ENCODE peak calls at places on chromosomes 1 and 21, in seven cellular contexts. G is tibial artery, O is SK-N-SH, I is colonic mucosa, M is left ventricle myocardium inferior, Q is suprapubic skin, A is Caco-2. S is an unnamed sample.
A peak's percentile ranks its signal among the peaks of the same experiment; 100 is the strongest.

GRCh38 chr21:37001446-37001845 is 5.1 kb upstream of the RIPPLY3 start:
- DNase-seq in I (no peak), A (no peak), M (no peak), G (no peak), Q (no peak), O (no peak), S (no peak)

GRCh38 chr1:237565236-237565635 is 325.5 kb downstream of the ZP4 start:
- DNase-seq in O (no peak), Q (no peak), I (no peak), M (no peak), A (no peak), G (no peak), S (no peak)

GRCh38 chr1:114536043-114536442 is 25.0 kb upstream of the TRIM33 start:
- DNase-seq in O (no peak), A (no peak), M (no peak), Q (no peak), G (no peak), I (no peak), S (no peak)

GRCh38 chr1:216119600-216119999 is 303.6 kb downstream of the USH2A start:
- DNase-seq in G (no peak), I (no peak), Q (no peak), M (no peak), A (peak; percentile 36), O (peak; percentile 11), S (no peak)

GRCh38 chr1:20480261-20481157 is 5.5 kb downstream of the CAMK2N1 start:
- DNase-seq in G (no peak), O (no peak), I (peak; percentile 64), Q (no peak), A (peak; percentile 86), M (no peak), S (no peak)

GRCh38 chr1:165938844-165939243 is 111.4 kb downstream of the UCK2 start:
- DNase-seq in Q (no peak), I (no peak), A (no peak), M (no peak), G (no peak), O (no peak), S (no peak)

GRCh38 chr1:206021008-206021795 is 2.5 kb downstream of the CTSE start:
- DNase-seq in G (no peak), O (no peak), I (no peak), M (no peak), A (no peak), Q (no peak), S (no peak)

GRCh38 chr1:176880954-176881595 is 283.4 kb downstream of the ASTN1 start:
- DNase-seq in I (peak; percentile 69), M (peak; percentile 61), Q (no peak), A (peak; percentile 75), G (peak; percentile 39), O (peak; percentile 75), S (no peak)

GRCh38 chr1:179337942-179338560 is 27.7 kb upstream of the AXDND1 start:
- DNase-seq in O (no peak), G (no peak), Q (no peak), I (no peak), A (no peak), M (no peak), S (no peak)

GRCh38 chr1:58858344-58858673 is 74.5 kb upstream of the JUN start:
- DNase-seq in G (no peak), I (no peak), M (no peak), Q (no peak), A (peak; percentile 30), O (no peak), S (no peak)

GRCh38 chr21:43209575-43210453 is 41.0 kb downstream of the CRYAA start:
- DNase-seq in O (peak; percentile 23), Q (peak; percentile 75), G (no peak), A (no peak), M (no peak), I (peak; percentile 12), S (no peak)

GRCh38 chr1:33820804-33821203 is 43.1 kb upstream of the HMGB4 start:
- DNase-seq in I (no peak), O (no peak), A (no peak), G (no peak), M (no peak), Q (no peak), S (no peak)

GRCh38 chr1:207578796-207579435 is 66.0 kb upstream of the CR1L start:
- DNase-seq in I (no peak), O (no peak), M (no peak), G (no peak), Q (no peak), A (no peak), S (no peak)

GRCh38 chr1:83845437-83846071 is 153.4 kb downstream of the TTLL7 start:
- DNase-seq in A (no peak), I (no peak), Q (no peak), O (no peak), M (no peak), G (no peak), S (no peak)

GRCh38 chr1:46413596-46413985 is 19.5 kb downstream of the FAAH start:
- DNase-seq in M (no peak), O (peak; percentile 57), A (peak; percentile 25), I (no peak), G (no peak), Q (no peak), S (no peak)

GRCh38 chr1:45015683-45016082 is 3.6 kb downstream of the UROD start:
- DNase-seq in O (no peak), G (no peak), I (no peak), A (no peak), Q (no peak), M (no peak), S (no peak)

GRCh38 chr1:237045278-237046016 is 3.5 kb downstream of the RYR2 start:
- DNase-seq in I (no peak), M (no peak), A (no peak), O (no peak), G (no peak), Q (no peak), S (no peak)

GRCh38 chr1:31401241-31401640 is 11.8 kb upstream of the SERINC2 start:
- DNase-seq in I (no peak), G (no peak), A (no peak), O (no peak), Q (no peak), M (no peak), S (no peak)

GRCh38 chr1:31408788-31409318 is 4.2 kb upstream of the SERINC2 start:
- DNase-seq in O (no peak), M (no peak), Q (no peak), G (no peak), A (no peak), I (no peak), S (no peak)

GRCh38 chr1:31407029-31407626 is 5.9 kb upstream of the SERINC2 start:
- DNase-seq in A (no peak), I (no peak), G (no peak), Q (no peak), M (no peak), O (no peak), S (no peak)

GRCh38 chr1:31409946-31410858 is 2.8 kb upstream of the SERINC2 start:
- DNase-seq in M (no peak), Q (no peak), A (no peak), O (no peak), I (no peak), G (no peak), S (no peak)

GRCh38 chr1:31405578-31406245 is 7.3 kb upstream of the SERINC2 start:
- DNase-seq in M (no peak), A (no peak), G (no peak), Q (no peak), I (no peak), O (no peak), S (no peak)
- TF ChIP-seq CTCF in M (no peak), A (no peak), G (no peak), Q (no peak), I (no peak), O (no peak), S (no peak)

GRCh38 chr1:151056149-151056548 is 3.3 kb downstream of the CDC42SE1 start:
- DNase-seq in I (peak; percentile 32), A (no peak), G (no peak), O (no peak), Q (no peak), M (no peak), S (no peak)
- H3K4me1 ChIP-seq in I (peaks cover 7% of the 10 kb centered on the region), A (peaks cover 17% of the 10 kb centered on the region), G (peaks cover 28% of the 10 kb centered on the region), O (peaks cover 23% of the 10 kb centered on the region), Q (peaks cover 48% of the 10 kb centered on the region), M (peaks cover 67% of the 10 kb centered on the region), S (peaks cover 78% of the 10 kb centered on the region)

DNA sequence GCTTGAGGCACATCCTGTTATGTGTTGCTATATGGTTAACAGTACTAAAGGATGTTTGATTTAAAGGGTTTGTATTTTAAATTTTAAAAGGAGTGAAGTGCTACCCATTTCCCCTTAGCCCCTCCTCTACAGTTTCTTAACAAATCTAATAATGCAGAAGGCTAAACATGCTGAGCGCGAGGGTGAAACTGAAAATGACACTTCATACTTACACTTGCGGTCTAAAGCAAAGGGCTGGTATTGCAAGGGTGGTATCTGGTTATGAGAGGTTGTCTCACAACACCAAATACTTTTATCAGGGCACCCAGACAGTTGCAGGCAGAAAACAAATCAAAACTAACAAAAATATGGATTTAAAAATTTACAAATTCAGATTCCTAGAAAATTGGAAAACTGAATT is 172.3 kb downstream of the SIPA1L2 start:
- DNase-seq in M (no peak), A (no peak), Q (no peak), O (no peak), I (no peak), G (no peak), S (no peak)
- TF ChIP-seq CTCF in M (no peak), A (no peak), Q (no peak), O (no peak), I (no peak), G (no peak), S (no peak)

DNA sequence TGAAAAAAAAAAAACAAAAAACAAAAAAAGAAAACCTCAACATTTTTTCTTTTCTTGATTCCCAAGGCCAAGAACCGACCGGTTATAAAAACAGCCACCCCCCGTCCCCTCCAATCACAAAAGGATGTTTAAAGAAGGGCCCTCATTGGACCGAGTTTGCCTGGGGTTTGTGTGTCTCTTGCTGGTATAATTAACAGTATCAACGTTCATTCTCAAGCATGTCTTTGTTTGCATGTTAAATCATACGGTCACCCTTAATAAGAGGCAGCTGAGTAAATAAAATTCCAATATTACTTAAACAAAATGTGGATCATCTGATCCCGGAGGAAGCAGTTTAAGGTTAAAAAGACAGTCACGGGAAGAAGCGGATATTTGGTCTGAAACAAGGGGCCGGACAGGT is 201.1 kb downstream of the PRDM2 start:
- DNase-seq in A (no peak), I (no peak), O (no peak), M (no peak), Q (no peak), G (no peak), S (no peak)
- H3K4me1 ChIP-seq in A (no peaks in the 10 kb centered on the region), I (no peaks in the 10 kb centered on the region), O (no peaks in the 10 kb centered on the region), M (no peaks in the 10 kb centered on the region), Q (no peaks in the 10 kb centered on the region), G (no peaks in the 10 kb centered on the region), S (no peaks in the 10 kb centered on the region)

DNA sequence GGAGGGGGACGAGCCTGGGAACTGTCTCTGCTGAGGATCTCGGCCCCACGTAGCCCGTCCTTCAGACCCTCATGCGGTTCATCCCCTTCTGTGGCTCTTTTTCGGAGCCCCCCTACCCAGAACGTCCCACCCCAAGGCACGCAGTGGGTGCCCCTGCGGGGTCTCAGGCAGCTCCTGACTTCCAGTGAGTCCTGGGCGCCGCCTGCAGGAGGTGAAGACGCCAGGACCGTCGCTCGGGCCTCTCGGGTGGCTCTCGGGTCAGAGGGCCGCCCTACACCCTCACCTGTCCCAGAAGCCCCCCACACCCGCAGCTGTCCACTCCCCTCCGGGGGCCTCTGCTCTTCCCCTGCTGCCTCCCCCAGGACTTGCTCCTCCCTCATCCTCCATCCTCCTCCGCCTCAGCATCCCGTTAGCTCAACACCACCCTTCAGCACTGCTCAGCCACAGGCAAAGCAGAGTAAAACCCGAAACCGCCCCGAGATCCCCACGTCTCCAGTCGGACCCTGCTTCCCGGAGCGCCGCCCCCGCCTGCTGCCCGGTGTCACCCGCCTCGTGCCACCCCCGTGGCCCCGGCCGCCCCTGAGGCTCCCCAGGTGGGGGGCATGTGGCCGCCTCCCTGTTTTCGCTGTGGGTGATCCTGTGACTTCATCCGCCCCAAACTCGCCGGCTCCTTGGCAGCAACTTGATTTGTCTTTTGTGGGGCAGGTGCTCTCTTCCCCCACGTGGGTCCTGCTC is 13.3 kb upstream of the POFUT2 start:
- DNase-seq in O (no peak), Q (peak; percentile 72), I (no peak), A (no peak), G (no peak), M (peak; percentile 22), S (no peak)
- TF ChIP-seq CTCF in O (no peak), Q (no peak), I (no peak), A (no peak), G (no peak), M (no peak), S (no peak)